ENCODE peak calls at places on chromosomes 6 and 20, in eight cellular contexts. Q is K562; A is CD8-positive, alpha-beta T cell; V is neuronal stem cell; D is uterus; F is trophoblast cell; G is HepG2; O is heart right ventricle. K is an unnamed sample.

GRCh38 chr6:35014341-35014740 is 125.3 kb downstream of the ANKS1A start:
- DNase-seq in Q (no peak), A (no peak), V (no peak), D (no peak), F (no peak), G (no peak), O (no peak), K (no peak)

GRCh38 chr6:34247481-34248197 is 1.2 kb downstream of the SMIM29 start:
- DNase-seq in Q (peak; percentile 75), A (no peak), V (no peak), D (peak; percentile 23), F (no peak), G (no peak), O (no peak), K (no peak)

GRCh38 chr6:142857609-142858195 is 87.3 kb downstream of the HIVEP2 start:
- DNase-seq in Q (no peak), A (peak; percentile 68), V (no peak), D (no peak), F (no peak), G (no peak), O (no peak), K (no peak)

GRCh38 chr20:57389695-57390603 is 1.2 kb upstream of the RBM38 start:
- DNase-seq in Q (peak; percentile 73), A (no peak), V (peak; percentile 29), D (no peak), F (no peak), G (no peak), O (no peak), K (no peak)

GRCh38 chr6:2719053-2719375 is 31.7 kb downstream of the MYLK4 start:
- DNase-seq in Q (no peak), A (no peak), V (no peak), D (no peak), F (no peak), G (no peak), O (no peak), K (no peak)

GRCh38 chr20:62734881-62735280 is 26.2 kb downstream of the NTSR1 start:
- DNase-seq in Q (no peak), A (no peak), V (no peak), D (no peak), F (no peak), G (no peak), O (no peak), K (no peak)

GRCh38 chr20:20752712-20753111 is 40.3 kb upstream of the RALGAPA2 start:
- DNase-seq in Q (no peak), A (no peak), V (no peak), D (no peak), F (no peak), G (no peak), O (no peak), K (peak; percentile 11)

GRCh38 chr6:50143011-50143719 is 93.4 kb upstream of the DEFB112 start:
- DNase-seq in Q (no peak), A (no peak), V (no peak), D (no peak), F (no peak), G (no peak), O (no peak), K (no peak)

GRCh38 chr20:64168381-64169088 is 4.3 kb downstream of the MYT1 start:
- DNase-seq in Q (no peak), A (no peak), V (no peak), D (no peak), F (no peak), G (no peak), O (no peak), K (no peak)

GRCh38 chr6:79631800-79632172 is 657 bp downstream of the SH3BGRL2 start:
- DNase-seq in Q (no peak), A (no peak), V (no peak), D (no peak), F (no peak), G (no peak), O (no peak), K (peak; percentile 38)

GRCh38 chr6:35728663-35729348 is 8.0 kb upstream of the ARMC12 start:
- DNase-seq in Q (no peak), A (peak; percentile 72), V (no peak), D (no peak), F (no peak), G (no peak), O (peak; percentile 64), K (peak; percentile 63)

GRCh38 chr6:53768636-53769035 is 26.2 kb upstream of the LRRC1 start:
- DNase-seq in Q (no peak), A (no peak), V (no peak), D (no peak), F (no peak), G (no peak), O (no peak), K (no peak)

GRCh38 chr20:59063358-59064213 is 21.0 kb upstream of the PRELID3B start:
- DNase-seq in Q (peak; percentile 38), A (no peak), V (peak; percentile 24), D (peak; percentile 74), F (peak; percentile 55), G (no peak), O (peak; percentile 42), K (no peak)

GRCh38 chr6:119661078-119661477 is 311.5 kb upstream of the MAN1A1 start:
- DNase-seq in Q (no peak), A (no peak), V (no peak), D (no peak), F (no peak), G (no peak), O (no peak), K (no peak)

GRCh38 chr6:170243791-170244291 is 47.0 kb downstream of the DLL1 start:
- DNase-seq in Q (no peak), A (no peak), V (no peak), D (no peak), F (no peak), G (no peak), O (no peak), K (peak; percentile 12)

GRCh38 chr6:73180718-73181619 is 44.3 kb downstream of the KHDC1L start:
- DNase-seq in Q (peak; percentile 48), A (no peak), V (peak; percentile 24), D (no peak), F (peak; percentile 73), G (peak; percentile 39), O (no peak), K (peak; percentile 45)

GRCh38 chr6:46828939-46829338 is 35.8 kb downstream of the MEP1A start:
- DNase-seq in Q (no peak), A (no peak), V (no peak), D (no peak), F (no peak), G (no peak), O (no peak), K (no peak)

GRCh38 chr6:5054427-5054873 is 30.7 kb upstream of the PPP1R3G start:
- DNase-seq in Q (no peak), A (no peak), V (no peak), D (no peak), F (peak; percentile 91), G (no peak), O (no peak), K (no peak)

GRCh38 chr20:63475209-63475608 is 2.8 kb upstream of the KCNQ2 start:
- DNase-seq in Q (peak; percentile 36), A (no peak), V (no peak), D (no peak), F (peak; percentile 5), G (no peak), O (no peak), K (no peak)

GRCh38 chr20:53949319-53949839 is 121.0 kb downstream of the BCAS1 start:
- DNase-seq in Q (no peak), A (peak; percentile 84), V (no peak), D (no peak), F (peak; percentile 73), G (no peak), O (peak; percentile 38), K (peak; percentile 55)

GRCh38 chr6:127891731-127892326 is 9.0 kb downstream of the THEMIS start:
- DNase-seq in Q (no peak), A (no peak), V (no peak), D (no peak), F (no peak), G (no peak), O (no peak), K (no peak)

GRCh38 chr6:20352346-20352745 is 49.3 kb upstream of the E2F3 start:
- DNase-seq in Q (peak; percentile 72), A (no peak), V (no peak), D (no peak), F (no peak), G (no peak), O (no peak), K (no peak)

DNA sequence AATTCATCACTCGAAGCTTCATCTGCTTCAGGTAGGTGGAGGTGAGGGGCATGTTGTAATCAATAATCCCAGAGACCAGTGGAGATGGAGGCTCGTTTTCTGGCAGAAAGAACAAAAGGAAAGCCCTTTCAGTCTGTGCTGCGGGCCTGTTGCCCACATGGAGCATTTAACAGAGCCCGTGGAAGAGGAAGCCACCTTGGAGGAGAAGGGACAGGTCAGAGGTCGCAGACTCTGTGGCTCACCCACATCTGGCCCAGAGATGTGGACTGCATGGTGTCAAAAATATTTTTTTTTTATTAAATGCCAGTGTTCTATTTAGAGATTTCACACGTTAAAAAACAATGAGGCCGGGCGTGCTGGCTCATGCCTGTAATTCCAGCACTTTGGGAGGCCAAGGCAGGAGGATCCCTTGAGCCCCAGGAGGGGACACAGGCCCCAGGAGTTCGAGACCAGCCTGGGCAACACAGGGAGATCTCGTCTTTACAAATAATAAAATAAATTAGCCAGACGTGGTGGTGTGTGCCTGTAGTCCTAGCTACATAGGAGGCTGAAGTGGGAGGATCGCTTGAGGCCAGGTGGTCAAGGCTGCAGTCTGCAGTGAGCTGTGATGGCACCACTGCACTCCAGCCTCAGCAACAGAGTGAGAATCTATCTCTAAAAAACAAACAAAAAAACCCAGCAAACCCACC is 73.6 kb downstream of the NOL4L start:
- DNase-seq in Q (peak; percentile 43), A (no peak), V (no peak), D (no peak), F (no peak), G (no peak), O (no peak), K (no peak)
- H3K27ac ChIP-seq in Q (peak overlapping the region; percentile 27), A (peak overlapping the region; percentile 69), V (peak overlapping the region; percentile 49), D (no peak overlapping the region), F (peak overlapping the region; percentile 92), G (no peak overlapping the region), O (no peak overlapping the region), K (no peak overlapping the region)

DNA sequence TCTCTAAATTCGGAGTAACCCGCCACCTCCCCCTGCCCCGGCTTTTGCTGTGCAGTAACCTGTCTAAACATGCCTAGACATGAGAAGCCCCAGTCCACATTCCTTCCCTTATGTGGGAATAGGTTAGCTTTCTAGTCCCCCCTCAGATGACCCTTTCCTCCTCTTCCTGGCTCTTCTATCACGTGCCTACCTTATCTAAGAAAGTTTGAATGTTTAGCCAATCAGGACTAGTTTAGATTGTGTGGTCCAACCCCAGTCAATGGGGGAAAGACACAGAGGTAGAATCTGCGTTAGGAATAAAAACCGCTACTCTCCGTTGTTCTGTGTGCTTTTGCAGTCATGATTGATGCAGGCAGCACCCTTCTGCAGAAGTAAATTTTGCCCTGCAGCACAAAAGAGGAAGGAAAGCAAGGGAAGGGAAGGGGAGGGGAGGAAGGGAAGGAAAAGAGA is 69.0 kb upstream of the CD93 start:
- DNase-seq in Q (peak; percentile 64), A (no peak), V (no peak), D (no peak), F (peak; percentile 20), G (no peak), O (no peak), K (no peak)
- H3K27ac ChIP-seq in Q (peak overlapping the region; percentile 81), A (no peak overlapping the region), V (no peak overlapping the region), D (no peak overlapping the region), F (no peak overlapping the region), G (no peak overlapping the region), O (peak overlapping the region; percentile 26), K (no peak overlapping the region)

GRCh38 chr6:12137480-12137879 is 125.4 kb downstream of the HIVEP1 start:
- DNase-seq in Q (peak; percentile 57), A (no peak), V (no peak), D (peak; percentile 27), F (no peak), G (no peak), O (no peak), K (no peak)
- H3K27ac ChIP-seq in Q (no peak overlapping the region), A (no peak overlapping the region), V (no peak overlapping the region), D (no peak overlapping the region), F (no peak overlapping the region), G (no peak overlapping the region), O (no peak overlapping the region), K (no peak overlapping the region)

GRCh38 chr6:144063246-144063743 is 32.1 kb downstream of the SF3B5 start:
- DNase-seq in Q (peak; percentile 54), A (no peak), V (no peak), D (no peak), F (peak; percentile 3), G (no peak), O (no peak), K (peak; percentile 35)
- H3K27ac ChIP-seq in Q (peak overlapping the region; percentile 83), A (peak overlapping the region; percentile 88), V (no peak overlapping the region), D (no peak overlapping the region), F (no peak overlapping the region), G (no peak overlapping the region), O (no peak overlapping the region), K (peak overlapping the region; percentile 98)

K was measured in small intestine.